ENCODE peak calls at places on chromosomes 11 and 22, in eight cellular contexts. One of them, this sample, is unnamed.

GRCh38 chr22:49763138-49763537 is 64.5 kb downstream of the BRD1 start:
- DNase-seq in PC-3: no peak
- DNase-seq in CD8-positive, alpha-beta T cell: no peak
- DNase-seq in ovary: no peak
- DNase-seq in upper lobe of right lung: no peak
- DNase-seq in mammary epithelial cell: no peak
- DNase-seq in dorsolateral prefrontal cortex: no peak
- DNase-seq in tibial nerve: no peak
- DNase-seq in this sample: no peak

GRCh38 chr11:122107566-122107965 is 8.4 kb downstream of the BLID start:
- DNase-seq in PC-3: no peak
- DNase-seq in CD8-positive, alpha-beta T cell: no peak
- DNase-seq in ovary: no peak
- DNase-seq in upper lobe of right lung: no peak
- DNase-seq in mammary epithelial cell: no peak
- DNase-seq in dorsolateral prefrontal cortex: no peak
- DNase-seq in tibial nerve: no peak
- DNase-seq in this sample: no peak

GRCh38 chr11:120259988-120260565 is 20.1 kb downstream of the POU2F3 start:
- DNase-seq in PC-3: no peak
- DNase-seq in CD8-positive, alpha-beta T cell: no peak
- DNase-seq in ovary: no peak
- DNase-seq in upper lobe of right lung: no peak
- DNase-seq in mammary epithelial cell: no peak
- DNase-seq in dorsolateral prefrontal cortex: no peak
- DNase-seq in tibial nerve: no peak
- DNase-seq in this sample: no peak

GRCh38 chr11:581752-582151 is 5.5 kb downstream of the PHRF1 start:
- DNase-seq in PC-3: no peak
- DNase-seq in CD8-positive, alpha-beta T cell: no peak
- DNase-seq in ovary: no peak
- DNase-seq in upper lobe of right lung: no peak
- DNase-seq in mammary epithelial cell: no peak
- DNase-seq in dorsolateral prefrontal cortex: peak; percentile 72
- DNase-seq in tibial nerve: no peak
- DNase-seq in this sample: no peak

GRCh38 chr22:22431271-22432220 is 77.0 kb downstream of the ZNF280B start:
- DNase-seq in PC-3: peak; percentile 54
- DNase-seq in CD8-positive, alpha-beta T cell: peak; percentile 49
- DNase-seq in ovary: no peak
- DNase-seq in upper lobe of right lung: no peak
- DNase-seq in mammary epithelial cell: peak; percentile 25
- DNase-seq in dorsolateral prefrontal cortex: peak; percentile 51
- DNase-seq in tibial nerve: peak; percentile 70
- DNase-seq in this sample: peak; percentile 6

GRCh38 chr22:46674367-46674781 is 54.2 kb downstream of the GRAMD4 start:
- DNase-seq in PC-3: no peak
- DNase-seq in CD8-positive, alpha-beta T cell: peak; percentile 95
- DNase-seq in ovary: no peak
- DNase-seq in upper lobe of right lung: no peak
- DNase-seq in mammary epithelial cell: no peak
- DNase-seq in dorsolateral prefrontal cortex: peak; percentile 65
- DNase-seq in tibial nerve: peak; percentile 50
- DNase-seq in this sample: no peak

GRCh38 chr22:32281092-32281491 is 25.9 kb upstream of the SLC5A4 start:
- DNase-seq in PC-3: no peak
- DNase-seq in CD8-positive, alpha-beta T cell: no peak
- DNase-seq in ovary: no peak
- DNase-seq in upper lobe of right lung: no peak
- DNase-seq in mammary epithelial cell: peak; percentile 93
- DNase-seq in dorsolateral prefrontal cortex: peak; percentile 54
- DNase-seq in tibial nerve: no peak
- DNase-seq in this sample: no peak

GRCh38 chr11:127888396-127888795 is 699.0 kb downstream of the ETS1 start:
- DNase-seq in PC-3: no peak
- DNase-seq in CD8-positive, alpha-beta T cell: no peak
- DNase-seq in ovary: no peak
- DNase-seq in upper lobe of right lung: no peak
- DNase-seq in mammary epithelial cell: no peak
- DNase-seq in dorsolateral prefrontal cortex: no peak
- DNase-seq in tibial nerve: no peak
- DNase-seq in this sample: no peak

GRCh38 chr11:44899959-44900358 is 50.7 kb downstream of the TP53I11 start:
- DNase-seq in PC-3: peak; percentile 39
- DNase-seq in CD8-positive, alpha-beta T cell: no peak
- DNase-seq in ovary: no peak
- DNase-seq in upper lobe of right lung: no peak
- DNase-seq in mammary epithelial cell: peak; percentile 39
- DNase-seq in dorsolateral prefrontal cortex: no peak
- DNase-seq in tibial nerve: no peak
- DNase-seq in this sample: peak; percentile 33

GRCh38 chr11:69435161-69435990 is 46.1 kb upstream of the LINC01488 start:
- DNase-seq in PC-3: no peak
- DNase-seq in CD8-positive, alpha-beta T cell: no peak
- DNase-seq in ovary: no peak
- DNase-seq in upper lobe of right lung: peak; percentile 48
- DNase-seq in mammary epithelial cell: no peak
- DNase-seq in dorsolateral prefrontal cortex: no peak
- DNase-seq in tibial nerve: no peak
- DNase-seq in this sample: no peak

GRCh38 chr11:68939583-68940555 is 36.2 kb downstream of the IGHMBP2 start:
- DNase-seq in PC-3: no peak
- DNase-seq in CD8-positive, alpha-beta T cell: no peak
- DNase-seq in ovary: no peak
- DNase-seq in upper lobe of right lung: no peak
- DNase-seq in mammary epithelial cell: no peak
- DNase-seq in dorsolateral prefrontal cortex: no peak
- DNase-seq in tibial nerve: no peak
- DNase-seq in this sample: no peak

GRCh38 chr22:20429254-20430100 is 8.1 kb downstream of the SCARF2 start:
- DNase-seq in PC-3: no peak
- DNase-seq in CD8-positive, alpha-beta T cell: peak; percentile 79
- DNase-seq in ovary: no peak
- DNase-seq in upper lobe of right lung: peak; percentile 86
- DNase-seq in mammary epithelial cell: no peak
- DNase-seq in dorsolateral prefrontal cortex: peak; percentile 56
- DNase-seq in tibial nerve: no peak
- DNase-seq in this sample: no peak

GRCh38 chr11:133064152-133064877 is 468.0 kb downstream of the OPCML start:
- DNase-seq in PC-3: no peak
- DNase-seq in CD8-positive, alpha-beta T cell: no peak
- DNase-seq in ovary: peak; percentile 38
- DNase-seq in upper lobe of right lung: peak; percentile 85
- DNase-seq in mammary epithelial cell: peak; percentile 30
- DNase-seq in dorsolateral prefrontal cortex: peak; percentile 58
- DNase-seq in tibial nerve: peak; percentile 50
- DNase-seq in this sample: peak; percentile 44

GRCh38 chr11:133181066-133181465 is 351.2 kb downstream of the OPCML start:
- DNase-seq in PC-3: no peak
- DNase-seq in CD8-positive, alpha-beta T cell: no peak
- DNase-seq in ovary: no peak
- DNase-seq in upper lobe of right lung: no peak
- DNase-seq in mammary epithelial cell: no peak
- DNase-seq in dorsolateral prefrontal cortex: no peak
- DNase-seq in tibial nerve: no peak
- DNase-seq in this sample: no peak

GRCh38 chr11:65911682-65912568 is 6.9 kb downstream of the C11orf68 start:
- DNase-seq in PC-3: peak; percentile 99
- DNase-seq in CD8-positive, alpha-beta T cell: no peak
- DNase-seq in ovary: peak; percentile 72
- DNase-seq in upper lobe of right lung: no peak
- DNase-seq in mammary epithelial cell: peak; percentile 89
- DNase-seq in dorsolateral prefrontal cortex: no peak
- DNase-seq in tibial nerve: peak; percentile 44
- DNase-seq in this sample: no peak

GRCh38 chr22:25692965-25693565 is 48.9 kb upstream of the MYO18B start:
- DNase-seq in PC-3: no peak
- DNase-seq in CD8-positive, alpha-beta T cell: no peak
- DNase-seq in ovary: no peak
- DNase-seq in upper lobe of right lung: no peak
- DNase-seq in mammary epithelial cell: no peak
- DNase-seq in dorsolateral prefrontal cortex: no peak
- DNase-seq in tibial nerve: no peak
- DNase-seq in this sample: no peak

GRCh38 chr11:101053492-101053891 is 76.1 kb downstream of the PGR start:
- DNase-seq in PC-3: no peak
- DNase-seq in CD8-positive, alpha-beta T cell: no peak
- DNase-seq in ovary: no peak
- DNase-seq in upper lobe of right lung: no peak
- DNase-seq in mammary epithelial cell: no peak
- DNase-seq in dorsolateral prefrontal cortex: no peak
- DNase-seq in tibial nerve: no peak
- DNase-seq in this sample: no peak

GRCh38 chr22:20940178-20940790 is 23.1 kb downstream of the CRKL start:
- DNase-seq in PC-3: no peak
- DNase-seq in CD8-positive, alpha-beta T cell: no peak
- DNase-seq in ovary: no peak
- DNase-seq in upper lobe of right lung: no peak
- DNase-seq in mammary epithelial cell: no peak
- DNase-seq in dorsolateral prefrontal cortex: no peak
- DNase-seq in tibial nerve: no peak
- DNase-seq in this sample: no peak

GRCh38 chr22:23225724-23226496 is 45.6 kb downstream of the BCR start:
- DNase-seq in PC-3: peak; percentile 82
- DNase-seq in CD8-positive, alpha-beta T cell: peak; percentile 68
- DNase-seq in ovary: no peak
- DNase-seq in upper lobe of right lung: peak; percentile 85
- DNase-seq in mammary epithelial cell: peak; percentile 84
- DNase-seq in dorsolateral prefrontal cortex: no peak
- DNase-seq in tibial nerve: no peak
- DNase-seq in this sample: no peak

DNA sequence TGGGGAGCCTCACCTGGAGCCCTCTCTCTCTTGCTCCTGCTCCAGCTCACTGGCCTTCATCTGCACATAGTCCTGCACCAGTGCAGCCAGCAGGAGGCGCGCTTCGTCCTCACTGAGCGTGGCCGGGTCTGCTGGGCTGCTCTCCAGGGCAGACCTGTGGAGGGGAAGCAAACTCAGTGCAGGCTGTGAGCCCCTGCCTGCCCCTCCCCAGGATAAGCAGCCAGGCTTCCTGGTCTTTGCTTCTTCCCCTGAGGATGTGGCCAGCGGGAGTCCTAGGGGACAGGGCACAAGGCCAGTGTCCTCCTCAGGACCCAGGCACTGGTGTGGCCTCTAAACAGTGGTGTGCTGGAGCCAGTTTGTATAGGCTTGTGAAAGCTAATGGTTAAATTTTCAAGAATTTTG is 2.2 kb downstream of the CALCA start:
- DNase-seq in PC-3: peak; percentile 37
- DNase-seq in CD8-positive, alpha-beta T cell: peak; percentile 32
- DNase-seq in ovary: no peak
- DNase-seq in upper lobe of right lung: peak; percentile 72
- DNase-seq in mammary epithelial cell: no peak
- DNase-seq in dorsolateral prefrontal cortex: no peak
- DNase-seq in tibial nerve: no peak
- DNase-seq in this sample: no peak
- TF ChIP-seq CTCF in PC-3: peak; percentile 62
- TF ChIP-seq CTCF in CD8-positive, alpha-beta T cell: peak; percentile 47
- TF ChIP-seq CTCF in ovary: no peak
- TF ChIP-seq CTCF in upper lobe of right lung: peak; percentile 25
- TF ChIP-seq CTCF in mammary epithelial cell: peak; percentile 69
- TF ChIP-seq CTCF in dorsolateral prefrontal cortex: no peak
- TF ChIP-seq CTCF in tibial nerve: no peak
- TF ChIP-seq CTCF in this sample: peak; percentile 45

GRCh38 chr11:46599340-46600067 is 5.7 kb upstream of the AMBRA1 start:
- DNase-seq in PC-3: no peak
- DNase-seq in CD8-positive, alpha-beta T cell: no peak
- DNase-seq in ovary: no peak
- DNase-seq in upper lobe of right lung: no peak
- DNase-seq in mammary epithelial cell: no peak
- DNase-seq in dorsolateral prefrontal cortex: no peak
- DNase-seq in tibial nerve: peak; percentile 25
- DNase-seq in this sample: no peak
- H3K27ac ChIP-seq in PC-3: no peak overlapping the region
- H3K27ac ChIP-seq in CD8-positive, alpha-beta T cell: no peak overlapping the region
- H3K27ac ChIP-seq in ovary: peak overlapping the region; percentile 74
- H3K27ac ChIP-seq in upper lobe of right lung: no peak overlapping the region
- H3K27ac ChIP-seq in mammary epithelial cell: no peak overlapping the region
- H3K27ac ChIP-seq in dorsolateral prefrontal cortex: peak overlapping the region; percentile 90
- H3K27ac ChIP-seq in tibial nerve: peak overlapping the region; percentile 87
- H3K27ac ChIP-seq in this sample: no peak overlapping the region

DNA sequence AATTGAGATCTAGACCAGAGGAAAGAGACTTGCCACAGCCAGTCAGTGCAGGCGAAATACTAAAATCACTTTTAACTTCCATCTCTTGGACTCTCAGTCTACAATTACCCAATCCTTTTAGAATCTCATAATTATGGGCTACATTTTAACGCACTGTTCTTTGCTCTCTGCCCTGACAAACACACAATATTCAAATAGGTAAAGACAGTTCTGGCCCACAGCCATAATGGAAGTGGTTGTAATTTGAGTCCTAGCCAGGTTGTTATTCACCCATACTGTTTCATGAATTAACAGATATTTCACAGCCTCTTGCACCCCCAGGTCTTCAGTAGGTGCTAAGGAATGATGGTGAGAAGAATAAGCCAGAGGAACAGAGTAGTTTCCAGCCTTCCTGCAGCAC is 830 bp downstream of the C11orf97 start:
- DNase-seq in PC-3: peak; percentile 75
- DNase-seq in CD8-positive, alpha-beta T cell: no peak
- DNase-seq in ovary: no peak
- DNase-seq in upper lobe of right lung: no peak
- DNase-seq in mammary epithelial cell: peak; percentile 56
- DNase-seq in dorsolateral prefrontal cortex: no peak
- DNase-seq in tibial nerve: no peak
- DNase-seq in this sample: no peak
- H3K4me3 ChIP-seq in PC-3: peak overlapping the region; percentile 83
- H3K4me3 ChIP-seq in CD8-positive, alpha-beta T cell: no peak overlapping the region
- H3K4me3 ChIP-seq in ovary: no peak overlapping the region
- H3K4me3 ChIP-seq in upper lobe of right lung: no peak overlapping the region
- H3K4me3 ChIP-seq in mammary epithelial cell: no peak overlapping the region
- H3K4me3 ChIP-seq in dorsolateral prefrontal cortex: peak overlapping the region; percentile 61
- H3K4me3 ChIP-seq in tibial nerve: no peak overlapping the region
- H3K4me3 ChIP-seq in this sample: no peak overlapping the region

GRCh38 chr11:104905271-104905670 is 7.0 kb upstream of the CASP12 start:
- DNase-seq in PC-3: peak; percentile 26
- DNase-seq in CD8-positive, alpha-beta T cell: no peak
- DNase-seq in ovary: no peak
- DNase-seq in upper lobe of right lung: no peak
- DNase-seq in mammary epithelial cell: no peak
- DNase-seq in dorsolateral prefrontal cortex: no peak
- DNase-seq in tibial nerve: no peak
- DNase-seq in this sample: no peak
- TF ChIP-seq CTCF in PC-3: peak; percentile 56
- TF ChIP-seq CTCF in CD8-positive, alpha-beta T cell: no peak
- TF ChIP-seq CTCF in ovary: no peak
- TF ChIP-seq CTCF in upper lobe of right lung: no peak
- TF ChIP-seq CTCF in mammary epithelial cell: peak; percentile 28
- TF ChIP-seq CTCF in dorsolateral prefrontal cortex: no peak
- TF ChIP-seq CTCF in tibial nerve: no peak
- TF ChIP-seq CTCF in this sample: no peak